ENCODE peak calls at places on chromosomes 7 and 10, in seven cellular contexts. One of them, this sample, is unnamed.

GRCh38 chr10:126459032-126459831 is 71.0 kb upstream of the ADAM12 start:
- DNase-seq in GM12865: no peak
- DNase-seq in T-helper 1 cell: no peak
- DNase-seq in effector memory CD4-positive, alpha-beta T cell: no peak
- DNase-seq in testis: no peak
- DNase-seq in cardiac fibroblast: peak
- DNase-seq in H7: no peak
- DNase-seq in this sample: no peak

GRCh38 chr7:144379791-144380384 is 23.6 kb downstream of the NOBOX start:
- DNase-seq in effector memory CD4-positive, alpha-beta T cell: no peak
- DNase-seq in GM12865: no peak
- DNase-seq in T-helper 1 cell: no peak
- DNase-seq in cardiac fibroblast: no peak
- DNase-seq in H7: no peak
- DNase-seq in testis: no peak
- DNase-seq in this sample: no peak

GRCh38 chr7:36904802-36905201 is 180.5 kb upstream of the AOAH start:
- DNase-seq in effector memory CD4-positive, alpha-beta T cell: no peak
- DNase-seq in H7: no peak
- DNase-seq in GM12865: no peak
- DNase-seq in T-helper 1 cell: no peak
- DNase-seq in testis: no peak
- DNase-seq in cardiac fibroblast: no peak
- DNase-seq in this sample: peak

GRCh38 chr7:106015586-106016218 is 52.6 kb downstream of the CDHR3 start:
- DNase-seq in effector memory CD4-positive, alpha-beta T cell: no peak
- DNase-seq in T-helper 1 cell: no peak
- DNase-seq in H7: no peak
- DNase-seq in GM12865: no peak
- DNase-seq in cardiac fibroblast: no peak
- DNase-seq in testis: no peak
- DNase-seq in this sample: peak

GRCh38 chr7:116736927-116737715 is 65.1 kb downstream of the MET start:
- DNase-seq in effector memory CD4-positive, alpha-beta T cell: no peak
- DNase-seq in H7: no peak
- DNase-seq in testis: no peak
- DNase-seq in T-helper 1 cell: no peak
- DNase-seq in GM12865: no peak
- DNase-seq in cardiac fibroblast: peak
- DNase-seq in this sample: no peak

GRCh38 chr10:77566228-77566627 is 71.4 kb downstream of the KCNMA1 start:
- DNase-seq in H7: no peak
- DNase-seq in testis: no peak
- DNase-seq in cardiac fibroblast: no peak
- DNase-seq in GM12865: no peak
- DNase-seq in effector memory CD4-positive, alpha-beta T cell: no peak
- DNase-seq in T-helper 1 cell: no peak
- DNase-seq in this sample: no peak

GRCh38 chr10:123970207-123970926 is 78.8 kb upstream of the CPXM2 start:
- DNase-seq in H7: peak
- DNase-seq in T-helper 1 cell: no peak
- DNase-seq in effector memory CD4-positive, alpha-beta T cell: no peak
- DNase-seq in GM12865: no peak
- DNase-seq in testis: no peak
- DNase-seq in cardiac fibroblast: no peak
- DNase-seq in this sample: no peak

GRCh38 chr7:98856021-98856422 is 13.8 kb downstream of the TMEM130 start:
- DNase-seq in cardiac fibroblast: peak
- DNase-seq in effector memory CD4-positive, alpha-beta T cell: no peak
- DNase-seq in testis: no peak
- DNase-seq in H7: peak
- DNase-seq in GM12865: no peak
- DNase-seq in T-helper 1 cell: no peak
- DNase-seq in this sample: peak

GRCh38 chr7:2110586-2111396 is 122.0 kb downstream of the MAD1L1 start:
- DNase-seq in T-helper 1 cell: no peak
- DNase-seq in H7: no peak
- DNase-seq in testis: no peak
- DNase-seq in effector memory CD4-positive, alpha-beta T cell: no peak
- DNase-seq in GM12865: no peak
- DNase-seq in cardiac fibroblast: no peak
- DNase-seq in this sample: no peak

GRCh38 chr10:116833986-116834760 is 15.1 kb upstream of the ENO4 start:
- DNase-seq in H7: peak
- DNase-seq in T-helper 1 cell: no peak
- DNase-seq in testis: no peak
- DNase-seq in cardiac fibroblast: no peak
- DNase-seq in GM12865: no peak
- DNase-seq in effector memory CD4-positive, alpha-beta T cell: no peak
- DNase-seq in this sample: no peak

GRCh38 chr7:73811760-73812168 is 19.0 kb upstream of the CLDN4 start:
- DNase-seq in testis: peak
- DNase-seq in effector memory CD4-positive, alpha-beta T cell: peak
- DNase-seq in cardiac fibroblast: peak
- DNase-seq in GM12865: peak
- DNase-seq in T-helper 1 cell: peak
- DNase-seq in H7: peak
- DNase-seq in this sample: peak

GRCh38 chr7:28560771-28561170 is 148.5 kb downstream of the CREB5 start:
- DNase-seq in T-helper 1 cell: no peak
- DNase-seq in H7: no peak
- DNase-seq in GM12865: no peak
- DNase-seq in effector memory CD4-positive, alpha-beta T cell: no peak
- DNase-seq in cardiac fibroblast: no peak
- DNase-seq in testis: no peak
- DNase-seq in this sample: no peak

GRCh38 chr10:100890141-100890695 is 22.5 kb upstream of the SLF2 start:
- DNase-seq in cardiac fibroblast: no peak
- DNase-seq in T-helper 1 cell: no peak
- DNase-seq in testis: no peak
- DNase-seq in GM12865: no peak
- DNase-seq in effector memory CD4-positive, alpha-beta T cell: no peak
- DNase-seq in H7: no peak
- DNase-seq in this sample: no peak

GRCh38 chr7:130274983-130275649 is 8.5 kb downstream of the CPA2 start:
- DNase-seq in H7: peak
- DNase-seq in T-helper 1 cell: no peak
- DNase-seq in testis: no peak
- DNase-seq in cardiac fibroblast: no peak
- DNase-seq in effector memory CD4-positive, alpha-beta T cell: no peak
- DNase-seq in GM12865: no peak
- DNase-seq in this sample: no peak

GRCh38 chr10:111830360-111830759 is 353.2 kb downstream of the GPAM start:
- DNase-seq in effector memory CD4-positive, alpha-beta T cell: no peak
- DNase-seq in testis: no peak
- DNase-seq in H7: no peak
- DNase-seq in cardiac fibroblast: no peak
- DNase-seq in T-helper 1 cell: no peak
- DNase-seq in GM12865: no peak
- DNase-seq in this sample: no peak

GRCh38 chr7:150845471-150845870 is 6.8 kb upstream of the AOC1 start:
- DNase-seq in cardiac fibroblast: no peak
- DNase-seq in GM12865: no peak
- DNase-seq in H7: no peak
- DNase-seq in testis: no peak
- DNase-seq in effector memory CD4-positive, alpha-beta T cell: no peak
- DNase-seq in T-helper 1 cell: no peak
- DNase-seq in this sample: peak

GRCh38 chr7:77993823-77994222 is 195.2 kb downstream of the PHTF2 start:
- DNase-seq in H7: no peak
- DNase-seq in cardiac fibroblast: no peak
- DNase-seq in T-helper 1 cell: no peak
- DNase-seq in GM12865: no peak
- DNase-seq in effector memory CD4-positive, alpha-beta T cell: no peak
- DNase-seq in testis: no peak
- DNase-seq in this sample: no peak

GRCh38 chr7:37327288-37327687 is 121.4 kb downstream of the ELMO1 start:
- DNase-seq in GM12865: no peak
- DNase-seq in T-helper 1 cell: no peak
- DNase-seq in testis: no peak
- DNase-seq in cardiac fibroblast: no peak
- DNase-seq in H7: no peak
- DNase-seq in effector memory CD4-positive, alpha-beta T cell: no peak
- DNase-seq in this sample: no peak

GRCh38 chr10:22010973-22011408 is 7.5 kb upstream of the DNAJC1 start:
- DNase-seq in testis: no peak
- DNase-seq in T-helper 1 cell: no peak
- DNase-seq in H7: no peak
- DNase-seq in GM12865: peak
- DNase-seq in effector memory CD4-positive, alpha-beta T cell: no peak
- DNase-seq in cardiac fibroblast: peak
- DNase-seq in this sample: no peak

GRCh38 chr10:96352587-96352986 is 6.2 kb downstream of the OPALIN start:
- DNase-seq in testis: no peak
- DNase-seq in T-helper 1 cell: no peak
- DNase-seq in cardiac fibroblast: no peak
- DNase-seq in GM12865: no peak
- DNase-seq in effector memory CD4-positive, alpha-beta T cell: no peak
- DNase-seq in H7: no peak
- DNase-seq in this sample: no peak

GRCh38 chr7:33612434-33612833 is 292.9 kb upstream of the BMPER start:
- DNase-seq in testis: no peak
- DNase-seq in cardiac fibroblast: peak
- DNase-seq in GM12865: no peak
- DNase-seq in effector memory CD4-positive, alpha-beta T cell: no peak
- DNase-seq in H7: no peak
- DNase-seq in T-helper 1 cell: no peak
- DNase-seq in this sample: no peak